ENCODE peak calls at places on chromosomes 4 and X, in eight cellular contexts. U, R, K, N, T, H, L and P are unnamed samples.

GRCh38 chrX:116278819-116279218 is 108.3 kb downstream of the AGTR2 start:
- DNase-seq in L (no peak), U (no peak), H (no peak), K (no peak), R (no peak), T (no peak), N (no peak), P (no peak)

GRCh38 chr4:54840992-54841768 is 183.4 kb downstream of the KIT start:
- DNase-seq in T (no peak), H (no peak), U (no peak), N (peak; percentile 11), L (no peak), K (peak; percentile 54), R (peak; percentile 30), P (no peak)

GRCh38 chr4:2941138-2942036 is 21.8 kb downstream of the NOP14 start:
- DNase-seq in H (peak; percentile 73), T (peak; percentile 19), K (no peak), U (no peak), R (no peak), L (no peak), N (no peak), P (no peak)

GRCh38 chr4:24380953-24381506 is 203.3 kb downstream of the DHX15 start:
- DNase-seq in U (no peak), L (no peak), T (no peak), N (no peak), K (no peak), R (no peak), H (no peak), P (no peak)

GRCh38 chrX:153667281-153667831 is 6.3 kb downstream of the PNCK start:
- DNase-seq in T (no peak), U (no peak), K (no peak), R (no peak), L (no peak), H (no peak), N (no peak), P (no peak)

GRCh38 chr4:2067446-2068197 is 8.5 kb downstream of the NAT8L start:
- DNase-seq in N (no peak), K (no peak), U (peak; percentile 63), T (no peak), H (peak; percentile 62), R (no peak), L (no peak), P (no peak)

GRCh38 chrX:72120798-72121197 is 10.9 kb downstream of the RTL5 start:
- DNase-seq in H (no peak), T (peak; percentile 24), L (no peak), K (peak; percentile 45), R (no peak), U (no peak), N (peak; percentile 66), P (no peak)

GRCh38 chr4:131430302-131430701 is 1718.8 kb upstream of the PCDH10 start:
- DNase-seq in T (no peak), K (no peak), L (no peak), H (no peak), N (no peak), R (no peak), U (no peak), P (no peak)

GRCh38 chr4:52015366-52015765 is 4.8 kb downstream of the LRRC66 start:
- DNase-seq in U (no peak), N (no peak), H (no peak), K (peak; percentile 13), R (no peak), L (no peak), T (no peak), P (no peak)

GRCh38 chr4:161629694-161630441 is 533.9 kb downstream of the FSTL5 start:
- DNase-seq in K (no peak), L (no peak), U (no peak), T (no peak), R (no peak), H (no peak), N (no peak), P (no peak)

GRCh38 chr4:78962597-78963115 is 23.4 kb upstream of the PAQR3 start:
- DNase-seq in N (no peak), T (no peak), U (no peak), R (no peak), L (no peak), H (no peak), K (no peak), P (no peak)
- TF ChIP-seq POLR2AphosphoS5 in N (no peak), T (no peak), U (no peak), R (no peak), L (no peak), H (no peak), K (no peak), P (no peak)

GRCh38 chrX:17081535-17081934 is 135.1 kb downstream of the REPS2 start:
- DNase-seq in L (no peak), T (no peak), K (no peak), U (no peak), R (no peak), H (no peak), N (no peak), P (no peak)

GRCh38 chrX:17075004-17075403 is 128.5 kb downstream of the REPS2 start:
- DNase-seq in R (no peak), H (no peak), L (no peak), N (no peak), K (no peak), T (no peak), U (no peak), P (no peak)

GRCh38 chrX:17081969-17082368 is 135.5 kb downstream of the REPS2 start:
- DNase-seq in R (no peak), K (no peak), H (no peak), L (no peak), N (no peak), T (no peak), U (no peak), P (no peak)

GRCh38 chrX:17077349-17077748 is 130.9 kb downstream of the REPS2 start:
- DNase-seq in N (no peak), L (no peak), U (no peak), R (no peak), H (no peak), T (no peak), K (no peak), P (no peak)

DNA sequence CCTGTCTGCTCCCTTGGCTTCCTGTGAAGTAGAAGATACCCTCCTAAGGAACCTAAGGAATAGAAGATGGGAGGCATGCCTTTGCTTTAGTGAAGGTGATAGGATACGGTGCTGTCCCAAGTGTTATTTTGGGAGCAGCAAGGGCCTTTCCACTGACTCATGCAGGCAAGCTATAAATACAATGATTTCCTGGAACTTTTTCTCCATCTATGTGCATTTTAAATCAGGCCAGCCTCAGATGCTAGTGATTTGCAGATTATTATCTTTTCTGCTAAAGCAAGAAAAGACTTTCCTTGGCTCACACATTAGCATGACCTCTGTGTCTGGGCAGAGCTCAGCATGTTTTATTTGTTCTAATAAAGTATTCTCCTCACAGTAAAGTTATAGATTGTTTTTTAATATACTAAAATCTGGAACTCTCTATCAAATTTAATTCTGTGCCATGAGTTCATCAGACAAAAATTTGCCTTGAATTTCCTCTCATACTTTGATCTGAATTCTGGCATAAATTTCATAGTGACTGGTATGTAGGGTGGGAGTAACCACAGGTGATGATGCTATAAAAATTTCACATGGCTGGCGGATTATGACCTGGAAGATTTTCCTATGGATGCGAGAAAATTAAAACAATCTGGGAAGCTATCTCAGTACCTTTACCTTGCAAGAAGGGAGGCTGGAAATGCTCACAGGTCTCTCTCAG is 131.7 kb downstream of the REPS2 start:
- DNase-seq in N (no peak), L (no peak), H (no peak), U (no peak), T (no peak), R (no peak), K (no peak), P (no peak)
- H3K27ac ChIP-seq in N (peak overlapping the region; percentile 53), L (no peak overlapping the region), H (no peak overlapping the region), U (no peak overlapping the region), T (no peak overlapping the region), R (no peak overlapping the region), K (no peak overlapping the region), P (peak overlapping the region; percentile 65)

GRCh38 chrX:32678487-32678886 is 532.9 kb downstream of the DMD start:
- DNase-seq in T (no peak), R (no peak), N (no peak), L (no peak), K (no peak), U (no peak), H (no peak), P (no peak)

DNA sequence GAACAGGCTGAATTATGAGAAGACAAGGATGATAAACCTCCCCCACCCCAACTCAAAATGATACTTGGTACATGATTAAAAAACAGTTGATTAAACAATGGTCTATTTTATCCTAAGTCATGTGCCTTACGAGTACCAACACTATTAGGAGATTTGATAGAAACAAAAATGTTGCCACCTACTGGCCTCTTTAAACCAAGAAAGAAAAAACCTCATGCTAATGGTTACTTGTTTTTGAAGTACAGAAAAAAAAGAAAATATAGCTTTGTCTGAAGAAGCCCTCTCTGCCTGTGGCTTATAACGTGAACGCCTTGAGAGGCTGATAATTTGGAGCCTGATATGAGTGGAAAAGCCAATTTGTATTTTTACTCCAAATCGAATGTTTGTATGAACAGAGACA is 538.2 kb downstream of the DMD start:
- DNase-seq in L (peak; percentile 0), R (no peak), U (no peak), N (no peak), T (no peak), K (no peak), H (no peak), P (no peak)
- TF ChIP-seq CTCF in L (no peak), R (no peak), U (no peak), N (peak; percentile 48), T (no peak), K (no peak), H (no peak), P (no peak)

DNA sequence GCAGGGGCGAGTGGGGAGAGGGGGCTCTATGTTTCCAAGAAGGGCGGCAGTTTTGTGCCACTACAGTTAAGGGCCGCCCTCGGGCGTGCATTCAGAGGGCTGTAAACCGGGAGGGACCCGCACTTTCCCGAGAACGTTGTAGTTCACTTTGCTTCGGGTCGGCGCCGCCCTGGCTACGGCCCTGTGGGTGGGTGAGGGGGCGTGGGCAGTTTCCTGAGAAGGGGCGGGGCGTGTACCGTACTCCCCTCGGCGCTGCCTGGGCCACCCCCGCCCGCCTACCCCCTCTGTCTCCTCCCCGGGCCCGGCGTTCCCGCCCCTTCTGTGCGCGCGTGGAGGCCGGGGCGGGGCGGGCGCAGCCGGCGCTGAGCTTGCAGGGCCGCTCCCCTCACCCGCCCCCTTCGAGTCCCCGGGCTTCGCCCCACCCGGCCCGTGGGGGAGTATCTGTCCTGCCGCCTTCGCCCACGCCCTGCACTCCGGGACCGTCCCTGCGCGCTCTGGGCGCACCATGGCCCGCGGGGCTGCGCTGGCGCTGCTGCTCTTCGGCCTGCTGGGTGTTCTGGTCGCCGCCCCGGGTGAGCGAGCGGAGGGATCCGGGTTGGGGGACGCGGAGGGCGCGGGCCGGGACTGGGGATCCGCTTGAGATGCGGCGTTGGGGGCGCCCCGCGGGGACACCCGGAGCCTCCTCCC is at the start of gene CD99:
- DNase-seq in U (peak; percentile 95), T (peak; percentile 88), L (no peak), R (peak; percentile 89), N (peak; percentile 90), K (peak; percentile 62), H (peak; percentile 97), P (peak; percentile 98)
- TF ChIP-seq POLR2AphosphoS5 in U (peak; percentile 72), T (peak; percentile 84), L (no peak), R (peak; percentile 57), N (no peak), K (no peak), H (peak; percentile 93), P (peak; percentile 88)

DNA sequence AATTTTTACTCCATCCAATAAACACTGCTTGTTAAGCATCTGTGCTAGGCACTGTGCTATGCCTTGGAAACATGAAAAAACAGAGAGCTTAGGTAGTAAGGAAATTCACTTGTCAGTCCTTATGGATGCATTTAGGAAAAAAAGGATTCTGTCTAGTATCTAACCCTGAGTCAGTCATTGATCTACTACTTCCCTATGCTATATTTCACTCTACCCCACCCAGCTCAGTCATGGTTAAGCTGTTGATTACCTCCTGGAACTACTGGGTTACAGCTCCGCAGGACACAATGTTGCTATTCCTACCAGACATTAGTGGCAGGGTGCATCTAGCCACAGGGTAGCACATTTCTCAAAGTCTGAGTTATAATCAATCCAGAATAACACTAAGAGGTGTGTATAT is 2.9 kb upstream of the USP53 start:
- DNase-seq in T (no peak), R (no peak), U (no peak), N (no peak), K (no peak), L (no peak), H (no peak), P (no peak)
- H3K27ac ChIP-seq in T (no peak overlapping the region), R (no peak overlapping the region), U (peak overlapping the region; percentile 79), N (peak overlapping the region; percentile 94), K (no peak overlapping the region), L (no peak overlapping the region), H (no peak overlapping the region), P (no peak overlapping the region)